ENCODE peak calls at places on chromosomes 12 and 14, in eight cellular contexts. H, A, Y, Z, B, F, W and V are unnamed samples.
A peak's percentile ranks its signal among the peaks of the same experiment; 100 is the strongest.

GRCh38 chr14:81400202-81400678 is at the start of gene STON2:
- DNase-seq in Z (peak; percentile 90), Y (no peak), A (no peak), W (no peak), B (no peak), F (no peak), H (no peak), V (no peak)

GRCh38 chr12:66269757-66270383 is 32.4 kb upstream of the HELB start:
- DNase-seq in F (no peak), W (peak; percentile 78), B (no peak), Z (no peak), A (no peak), Y (peak; percentile 62), H (no peak), V (no peak)

GRCh38 chr14:44564908-44565307 is 57.8 kb upstream of the FSCB start:
- DNase-seq in H (no peak), F (no peak), B (no peak), Y (no peak), A (no peak), W (no peak), Z (no peak), V (no peak)

GRCh38 chr12:24561882-24562760 is 386.8 kb downstream of the BCAT1 start:
- DNase-seq in B (peak; percentile 79), H (peak; percentile 84), W (peak; percentile 84), F (peak; percentile 65), A (no peak), Y (no peak), Z (no peak), V (peak; percentile 74)

GRCh38 chr12:56229082-56229481 is 769 bp upstream of the SLC39A5 start:
- DNase-seq in Y (no peak), Z (no peak), A (no peak), B (no peak), H (no peak), F (no peak), W (no peak), V (no peak)

GRCh38 chr12:13661005-13661887 is 320.2 kb downstream of the GRIN2B start:
- DNase-seq in A (no peak), B (peak; percentile 18), Z (peak; percentile 15), Y (peak; percentile 13), F (peak; percentile 25), H (peak; percentile 25), W (peak; percentile 79), V (peak; percentile 67)

GRCh38 chr12:28014196-28014595 is 41.7 kb upstream of the PTHLH start:
- DNase-seq in Y (no peak), Z (no peak), A (no peak), B (no peak), H (no peak), F (no peak), W (no peak), V (no peak)

GRCh38 chr12:53791735-53792326 is 40.1 kb upstream of the CISTR start:
- DNase-seq in B (no peak), Z (peak; percentile 17), F (no peak), H (no peak), A (peak; percentile 49), Y (peak; percentile 38), W (peak; percentile 38), V (peak; percentile 54)

GRCh38 chr14:89137514-89138163 is 279.4 kb downstream of the FOXN3 start:
- DNase-seq in W (no peak), Y (no peak), Z (peak; percentile 1), B (peak; percentile 18), F (no peak), H (peak; percentile 21), A (no peak), V (no peak)

GRCh38 chr14:70640938-70641547 is 673 bp upstream of the TTC9 start:
- DNase-seq in B (peak; percentile 26), H (no peak), Z (peak; percentile 49), A (peak; percentile 66), W (no peak), Y (peak; percentile 85), F (no peak), V (peak; percentile 45)

GRCh38 chr12:45231515-45232145 is 15.7 kb downstream of the ANO6 start:
- DNase-seq in Y (no peak), Z (no peak), F (no peak), W (no peak), H (no peak), A (no peak), B (no peak), V (no peak)

GRCh38 chr14:22400590-22401259 is 188.3 kb downstream of the DAD1 start:
- DNase-seq in W (no peak), H (no peak), Y (no peak), B (no peak), A (no peak), F (no peak), Z (no peak), V (no peak)

GRCh38 chr12:86275356-86275755 is 19.2 kb upstream of the MGAT4C start:
- DNase-seq in A (no peak), W (no peak), H (no peak), Z (no peak), B (no peak), Y (no peak), F (no peak), V (no peak)

GRCh38 chr14:94373708-94374107 is 14.7 kb downstream of the SERPINA1 start:
- DNase-seq in A (no peak), H (no peak), F (no peak), Y (no peak), B (no peak), Z (peak; percentile 95), W (no peak), V (no peak)

GRCh38 chr12:6786416-6787094 is 2.8 kb upstream of the CD4 start:
- DNase-seq in Z (no peak), W (peak; percentile 46), A (no peak), H (no peak), Y (no peak), B (no peak), F (no peak), V (no peak)

GRCh38 chr12:18683603-18684002 is 54.2 kb downstream of the PLCZ1 start:
- DNase-seq in Y (no peak), W (no peak), H (no peak), F (no peak), A (no peak), B (no peak), Z (no peak), V (no peak)

GRCh38 chr12:104583311-104583710 is 126.6 kb downstream of the CHST11 start:
- DNase-seq in W (no peak), F (no peak), Y (peak; percentile 65), Z (no peak), A (no peak), H (no peak), B (no peak), V (no peak)

GRCh38 chr12:92558806-92559205 is 144.0 kb upstream of the PLEKHG7 start:
- DNase-seq in B (no peak), A (no peak), Y (no peak), H (no peak), F (no peak), Z (no peak), W (no peak), V (no peak)

GRCh38 chr12:108337235-108338223 is 1.6 kb downstream of the CMKLR1 start:
- DNase-seq in Z (peak; percentile 42), W (peak; percentile 53), F (no peak), A (no peak), H (no peak), Y (peak; percentile 15), B (no peak), V (peak; percentile 32)

GRCh38 chr12:90794212-90794611 is 160.8 kb downstream of the CCER1 start:
- DNase-seq in H (no peak), W (no peak), B (no peak), A (no peak), Y (no peak), Z (no peak), F (no peak), V (no peak)

GRCh38 chr12:53224268-53224896 is 7.6 kb downstream of the RARG start:
- DNase-seq in B (no peak), W (peak; percentile 70), H (no peak), Y (no peak), Z (no peak), F (no peak), A (no peak), V (peak; percentile 76)

GRCh38 chr12:2783936-2784600 is 10.7 kb upstream of the FKBP4 start:
- DNase-seq in Y (peak; percentile 42), Z (peak; percentile 27), H (peak; percentile 74), F (peak; percentile 78), W (peak; percentile 80), A (peak; percentile 73), B (peak; percentile 50), V (peak; percentile 67)

GRCh38 chr14:91899777-91900176 is 32.4 kb upstream of the TC2N start:
- DNase-seq in Y (no peak), A (no peak), Z (no peak), H (no peak), W (no peak), B (no peak), F (no peak), V (no peak)
- H3K4me1 ChIP-seq in Y (no peaks in the 10 kb centered on the region), A (no peaks in the 10 kb centered on the region), Z (no peaks in the 10 kb centered on the region), H (peaks cover 15% of the 10 kb centered on the region), W (no peaks in the 10 kb centered on the region), B (peaks cover 4% of the 10 kb centered on the region), F (peaks cover 40% of the 10 kb centered on the region), V (no peaks in the 10 kb centered on the region)

GRCh38 chr12:52151153-52151858 is 40.5 kb downstream of the KRT80 start:
- DNase-seq in Z (no peak), Y (no peak), B (no peak), F (no peak), H (no peak), A (no peak), W (no peak), V (no peak)
- H3K4me1 ChIP-seq in Z (peaks cover 43% of the 10 kb centered on the region), Y (no peaks in the 10 kb centered on the region), B (peaks cover 4% of the 10 kb centered on the region), F (peaks cover 38% of the 10 kb centered on the region), H (peaks cover 9% of the 10 kb centered on the region), A (peaks cover 20% of the 10 kb centered on the region), W (peaks cover under 1% of the 10 kb centered on the region), V (peaks cover 35% of the 10 kb centered on the region)

GRCh38 chr14:101713641-101714349 is 47.7 kb upstream of the PPP2R5C start:
- DNase-seq in Z (no peak), F (no peak), H (peak; percentile 6), A (peak; percentile 58), W (no peak), Y (no peak), B (peak; percentile 7), V (no peak)
- H3K4me1 ChIP-seq in Z (peaks cover 7% of the 10 kb centered on the region), F (no peaks in the 10 kb centered on the region), H (no peaks in the 10 kb centered on the region), A (peaks cover 47% of the 10 kb centered on the region), W (no peaks in the 10 kb centered on the region), Y (no peaks in the 10 kb centered on the region), B (no peaks in the 10 kb centered on the region), V (no peaks in the 10 kb centered on the region)

DNA sequence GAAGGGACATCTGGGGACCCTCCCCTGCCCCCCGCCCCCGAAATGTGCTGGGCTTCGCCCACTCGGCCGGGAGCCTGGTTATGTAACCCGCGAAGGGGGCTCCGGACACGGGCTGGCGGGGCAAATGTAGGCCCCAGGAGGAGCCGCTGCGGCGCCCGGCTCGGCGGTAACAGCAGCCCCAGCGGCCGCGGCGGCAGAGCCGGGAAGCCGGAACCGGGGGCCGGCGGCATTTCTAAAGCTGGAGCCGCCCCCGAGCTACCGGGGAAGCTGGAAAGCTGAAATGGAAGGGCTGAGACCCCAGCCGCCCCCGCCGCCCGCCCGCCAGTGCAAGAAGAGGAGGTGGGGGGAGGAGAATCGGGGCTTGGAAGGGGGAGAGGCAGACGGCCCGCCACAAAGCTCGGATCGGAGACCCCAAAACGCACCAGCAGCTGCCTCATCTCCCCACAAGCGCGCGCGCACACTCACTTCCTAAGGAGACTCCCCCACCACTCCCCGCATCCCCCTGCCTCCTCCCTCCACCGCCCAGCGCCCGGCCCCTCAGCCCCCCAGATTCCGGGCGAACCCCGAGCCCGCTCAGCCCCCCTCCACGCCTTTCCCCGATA is 1.5 kb downstream of the KDM2B start:
- DNase-seq in A (peak; percentile 73), H (peak; percentile 43), Y (peak; percentile 59), Z (no peak), B (peak; percentile 47), W (peak; percentile 65), F (peak; percentile 44), V (no peak)
- H3K4me1 ChIP-seq in A (peaks cover 42% of the 10 kb centered on the region), H (peaks cover 13% of the 10 kb centered on the region), Y (peaks cover 29% of the 10 kb centered on the region), Z (peaks cover 59% of the 10 kb centered on the region), B (peaks cover 20% of the 10 kb centered on the region), W (peaks cover 46% of the 10 kb centered on the region), F (peaks cover 42% of the 10 kb centered on the region), V (peaks cover 58% of the 10 kb centered on the region)

GRCh38 chr14:102817942-102818940 is 41.0 kb downstream of the TRAF3 start:
- DNase-seq in Z (no peak), W (no peak), H (no peak), F (no peak), A (no peak), Y (no peak), B (no peak), V (no peak)
- H3K4me1 ChIP-seq in Z (no peaks in the 10 kb centered on the region), W (no peaks in the 10 kb centered on the region), H (peaks cover 2% of the 10 kb centered on the region), F (peaks cover 5% of the 10 kb centered on the region), A (peaks cover 3% of the 10 kb centered on the region), Y (no peaks in the 10 kb centered on the region), B (no peaks in the 10 kb centered on the region), V (no peaks in the 10 kb centered on the region)